ENCODE peak calls at places on chromosome 1, in four cellular contexts. B is GM23248, M is breast epithelium, V is endodermal cell. R is an unnamed sample.

GRCh38 chr1:54671985-54672608 is 30.5 kb downstream of the MROH7 start:
- DNase-seq in M (no peak), B (peak; percentile 70), V (peak; percentile 94), R (no peak)

GRCh38 chr1:48917901-48918603 is 141.4 kb upstream of the BEND5 start:
- DNase-seq in B (no peak), M (no peak), V (peak; percentile 53), R (no peak)

GRCh38 chr1:235090406-235091069 is 38.1 kb downstream of the TOMM20 start:
- DNase-seq in B (peak; percentile 24), M (no peak), V (peak; percentile 88), R (no peak)

GRCh38 chr1:16628361-16629111 is 15.2 kb upstream of the NBPF1 start:
- DNase-seq in B (no peak), M (peak; percentile 51), V (peak; percentile 74), R (peak; percentile 79)

GRCh38 chr1:203631349-203631748 is 4.7 kb downstream of the ATP2B4 start:
- DNase-seq in M (no peak), B (no peak), V (no peak), R (no peak)

GRCh38 chr1:179298952-179299351 is 5.4 kb downstream of the SOAT1 start:
- DNase-seq in M (no peak), V (no peak), B (no peak), R (no peak)

GRCh38 chr1:119715542-119715941 is 3.8 kb downstream of the PHGDH start:
- DNase-seq in B (peak; percentile 36), M (no peak), V (peak; percentile 59), R (no peak)

GRCh38 chr1:207659545-207660148 is 14.7 kb downstream of the CR1L start:
- DNase-seq in V (no peak), B (no peak), M (no peak), R (no peak)

GRCh38 chr1:3283849-3284248 is 170.6 kb upstream of the ARHGEF16 start:
- DNase-seq in V (peak; percentile 86), B (peak; percentile 47), M (no peak), R (no peak)

GRCh38 chr1:11749203-11749689 is 12.7 kb upstream of the C1orf167 start:
- DNase-seq in B (peak; percentile 47), V (peak; percentile 90), M (no peak), R (no peak)

GRCh38 chr1:74107394-74107793 is 90.6 kb downstream of the LRRIQ3 start:
- DNase-seq in B (no peak), M (no peak), V (no peak), R (no peak)

GRCh38 chr1:233304489-233305102 is 9.1 kb upstream of the PCNX2 start:
- DNase-seq in M (no peak), B (peak; percentile 60), V (no peak), R (no peak)

GRCh38 chr1:239744851-239745250 is 346.8 kb upstream of the FMN2 start:
- DNase-seq in V (no peak), M (no peak), B (no peak), R (no peak)

GRCh38 chr1:26838474-26839338 is 12.2 kb downstream of the ZDHHC18 start:
- DNase-seq in V (no peak), B (no peak), M (no peak), R (no peak)

GRCh38 chr1:2392071-2392442 is 416 bp downstream of the RER1 start:
- DNase-seq in B (peak; percentile 47), V (no peak), M (no peak), R (no peak)

GRCh38 chr1:229554886-229555621 is 3.5 kb downstream of the ABCB10 start:
- DNase-seq in V (no peak), B (no peak), M (no peak), R (no peak)

GRCh38 chr1:44406761-44407429 is 1.8 kb downstream of the RNF220 start:
- DNase-seq in V (peak; percentile 74), B (peak; percentile 31), M (no peak), R (no peak)

GRCh38 chr1:230067441-230067870 is 418 bp downstream of the GALNT2 start:
- DNase-seq in V (no peak), B (peak; percentile 74), M (no peak), R (no peak)

GRCh38 chr1:20154306-20154831 is 15.2 kb downstream of the PLA2G2F start:
- DNase-seq in B (no peak), M (no peak), V (no peak), R (no peak)

GRCh38 chr1:193457676-193458075 is 271.3 kb upstream of the B3GALT2 start:
- DNase-seq in B (peak; percentile 10), M (no peak), V (no peak), R (no peak)

GRCh38 chr1:245717611-245718010 is 562.8 kb downstream of the KIF26B start:
- DNase-seq in M (no peak), V (no peak), B (no peak), R (no peak)

GRCh38 chr1:1426496-1426960 is 5.5 kb upstream of the ANKRD65 start:
- DNase-seq in B (no peak), M (no peak), V (peak; percentile 59), R (no peak)

GRCh38 chr1:50368179-50369007 is 54.9 kb downstream of the DMRTA2 start:
- DNase-seq in B (peak; percentile 32), M (no peak), V (peak; percentile 93), R (no peak)

GRCh38 chr1:112618114-112618720 is 724 bp downstream of the ST7L start:
- DNase-seq in M (no peak), V (no peak), B (peak; percentile 53), R (no peak)

GRCh38 chr1:166170075-166170474 is 3.3 kb upstream of the FAM78B start:
- DNase-seq in M (no peak), V (no peak), B (no peak), R (no peak)

GRCh38 chr1:17586172-17586963 is 46.9 kb downstream of the ARHGEF10L start:
- DNase-seq in M (no peak), B (peak; percentile 96), V (peak; percentile 84), R (no peak)

GRCh38 chr1:203453616-203454015 is 22.0 kb upstream of the PRELP start:
- DNase-seq in M (no peak), V (no peak), B (no peak), R (no peak)

GRCh38 chr1:3898994-3899775 is 887 bp downstream of the C1orf174 start:
- DNase-seq in M (no peak), B (peak; percentile 48), V (no peak), R (no peak)

DNA sequence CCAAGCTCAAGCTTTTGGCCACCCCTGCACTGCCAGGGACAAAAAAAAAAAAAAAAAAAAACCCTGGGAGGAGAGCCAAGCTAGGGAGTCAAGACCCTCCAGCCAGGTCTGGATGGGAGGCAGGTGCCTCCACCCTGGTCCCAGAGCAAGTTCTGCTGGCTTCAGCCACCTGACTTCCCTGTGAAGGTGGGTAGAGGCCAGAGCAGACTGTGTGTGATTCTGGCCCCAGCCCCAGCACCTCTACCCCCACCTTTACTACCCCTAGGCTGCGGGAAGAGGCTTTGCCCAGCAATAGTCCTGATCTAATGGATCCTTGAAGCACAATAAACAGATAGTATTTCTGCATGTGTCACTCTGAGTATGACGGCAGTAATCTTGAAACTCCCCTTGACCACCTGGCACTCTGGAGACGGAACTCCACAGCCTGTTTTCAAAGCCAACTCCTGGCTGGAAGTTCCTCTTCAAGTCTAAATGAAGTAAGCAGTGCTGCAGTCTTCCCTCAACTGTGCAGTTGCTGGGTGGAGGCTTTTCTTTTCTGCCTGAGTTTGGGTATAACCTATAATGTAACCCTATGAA is 9.8 kb downstream of the PDZK1IP1 start:
- DNase-seq in B (no peak), V (no peak), M (no peak), R (peak; percentile 9)
- H3K4me3 ChIP-seq in B (peak overlapping the region; percentile 87), V (no peak overlapping the region), M (no peak overlapping the region), R (no peak overlapping the region)

DNA sequence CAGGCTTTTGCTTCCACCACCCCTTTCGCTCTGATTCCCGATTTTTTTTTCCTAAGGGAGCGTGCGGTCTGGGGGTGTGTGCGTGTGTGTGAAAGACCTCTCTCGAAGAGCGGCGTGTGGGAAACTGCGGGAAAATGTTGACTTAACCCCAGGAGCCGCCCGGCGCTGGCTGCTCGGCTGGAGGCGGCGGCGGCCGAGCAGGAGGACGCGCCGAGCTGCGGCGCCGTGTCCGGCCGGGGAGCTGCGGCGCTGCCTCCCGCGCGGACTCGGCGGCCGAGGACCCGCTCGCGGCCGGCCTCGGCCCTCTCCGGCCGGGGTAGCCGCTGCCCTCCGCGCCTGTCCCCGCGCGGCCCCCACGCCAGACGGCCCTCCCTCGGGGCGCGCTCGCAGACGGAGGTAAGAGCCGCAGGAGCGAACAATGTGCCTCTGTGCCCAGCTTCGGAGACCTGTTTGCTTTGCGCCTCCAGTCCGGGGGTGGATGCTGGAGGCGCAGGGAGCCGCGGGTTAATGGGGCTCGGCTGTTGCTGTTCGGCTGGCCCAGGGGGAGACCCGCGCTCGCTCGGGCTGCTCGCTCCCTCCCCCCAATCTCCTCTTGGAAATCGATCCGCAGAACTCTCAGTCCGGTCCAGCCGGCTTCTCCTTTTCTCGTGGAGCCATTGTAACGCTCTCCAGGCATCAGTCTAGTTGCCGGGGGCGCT is 1.2 kb downstream of the ADGRL2 start:
- DNase-seq in B (peak; percentile 86), M (no peak), V (peak; percentile 73), R (peak; percentile 50)
- H3K27ac ChIP-seq in B (peak overlapping the region; percentile 71), M (peak overlapping the region; percentile 97), V (peak overlapping the region; percentile 96), R (peak overlapping the region; percentile 45)

DNA sequence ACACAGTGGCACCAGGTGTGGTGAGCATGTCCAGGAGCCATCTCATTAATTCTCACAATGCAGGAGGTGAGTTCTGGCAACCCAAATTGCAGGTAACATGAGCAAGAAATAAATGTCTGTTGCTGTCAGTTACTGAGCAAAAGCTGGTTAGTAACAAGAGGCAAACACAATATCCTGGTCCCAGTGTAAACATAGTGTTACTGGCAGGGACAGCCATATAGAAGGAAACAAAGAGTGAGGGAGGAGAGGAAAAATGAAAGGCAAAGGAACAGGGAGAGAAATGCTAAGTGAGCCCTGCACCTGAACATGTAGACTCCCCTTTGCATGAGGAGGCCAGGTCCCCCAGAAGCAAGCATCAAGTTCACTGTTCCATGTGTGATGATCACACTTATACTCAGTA is 203.6 kb downstream of the TRABD2B start:
- DNase-seq in B (no peak), M (no peak), V (no peak), R (no peak)
- H3K4me1 ChIP-seq in B (no peaks in the 10 kb centered on the region), M (no peaks in the 10 kb centered on the region), V (no peaks in the 10 kb centered on the region), R (peaks cover 8% of the 10 kb centered on the region)

DNA sequence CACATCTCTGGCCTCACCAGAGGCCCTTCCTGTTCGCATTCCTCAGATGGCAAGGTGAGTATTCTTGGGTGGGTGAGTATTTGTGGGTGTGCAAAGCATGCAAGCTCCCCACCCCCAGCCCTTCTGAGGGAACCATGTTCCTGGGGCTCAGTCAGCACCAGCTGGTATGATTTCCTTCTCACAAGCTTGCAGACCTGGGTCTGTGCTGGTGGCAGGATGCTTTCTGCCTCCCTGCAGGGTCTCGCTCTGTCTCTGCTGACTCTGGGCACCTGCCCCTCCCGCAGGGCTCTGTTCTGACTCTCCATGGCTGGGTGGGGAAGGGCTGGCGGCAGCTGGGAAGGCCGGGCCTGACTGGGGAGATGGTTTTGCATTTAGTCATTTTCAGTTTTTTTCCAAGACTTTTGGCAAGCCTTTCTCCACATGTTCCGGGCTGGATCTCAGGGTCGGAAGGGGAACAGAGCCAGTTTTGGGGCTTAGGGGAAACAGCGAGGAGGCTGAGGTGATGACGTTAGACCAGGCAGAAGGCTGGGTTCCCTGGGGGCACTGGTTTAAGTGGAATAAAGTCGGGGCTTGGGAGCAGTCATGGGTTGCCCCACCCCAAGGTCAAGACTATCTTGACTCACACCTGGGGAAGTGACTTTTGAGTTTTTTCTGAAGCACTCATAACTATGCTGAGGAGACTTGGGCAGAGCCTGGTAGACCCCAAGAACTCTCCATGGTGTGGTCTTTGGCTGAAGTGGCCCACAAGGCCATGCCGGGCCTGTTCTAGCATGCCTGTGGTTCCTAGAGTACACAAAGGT is 6.2 kb downstream of the RASSF5 start:
- DNase-seq in V (no peak), M (no peak), B (peak; percentile 90), R (peak; percentile 94)
- H3K4me3 ChIP-seq in V (no peak overlapping the region), M (no peak overlapping the region), B (no peak overlapping the region), R (no peak overlapping the region)

R was measured in RWPE2.